ENCODE peak calls at places on chromosomes 7 and 10, in eight cellular contexts. G is gastrocnemius medialis, A is tibial nerve, W is prostate gland, S is body of pancreas, Z is erythroblast, J is IMR-90, R is Peyer's patch. T is an unnamed sample.

GRCh38 chr7:105719395-105719794 is 138.1 kb upstream of the EFCAB10 start:
- DNase-seq in W (no peak), R (no peak), A (no peak), S (no peak), Z (no peak), G (no peak), J (no peak), T (no peak)

GRCh38 chr10:1962025-1962424 is 224.7 kb upstream of the ADARB2 start:
- DNase-seq in R (no peak), W (no peak), A (no peak), S (no peak), J (no peak), G (no peak), Z (no peak), T (no peak)

GRCh38 chr10:124538669-124539068 is 77.0 kb downstream of the LHPP start:
- DNase-seq in J (no peak), R (no peak), G (no peak), S (no peak), W (no peak), A (no peak), Z (no peak), T (no peak)

GRCh38 chr10:101506829-101507228 is 81.2 kb downstream of the POLL start:
- DNase-seq in G (no peak), J (no peak), A (no peak), Z (no peak), W (no peak), S (no peak), R (no peak), T (no peak)

GRCh38 chr7:117582219-117582704 is 102.4 kb downstream of the CFTR start:
- DNase-seq in W (no peak), R (no peak), S (peak; percentile 48), J (peak; percentile 98), Z (no peak), A (peak; percentile 36), G (peak; percentile 5), T (peak; percentile 5)

GRCh38 chr7:25028370-25028971 is 48.5 kb upstream of the OSBPL3 start:
- DNase-seq in Z (no peak), A (no peak), R (no peak), S (no peak), G (no peak), J (peak; percentile 96), W (no peak), T (no peak)

GRCh38 chr10:117501460-117502035 is 41.0 kb upstream of the EMX2 start:
- DNase-seq in A (no peak), R (no peak), W (no peak), G (no peak), Z (no peak), J (no peak), S (no peak), T (no peak)

GRCh38 chr10:43261578-43261965 is 5.3 kb downstream of the RASGEF1A start:
- DNase-seq in W (no peak), J (no peak), A (no peak), S (no peak), G (no peak), R (no peak), Z (no peak), T (no peak)

GRCh38 chr7:98203964-98204605 is 7.2 kb upstream of the BHLHA15 start:
- DNase-seq in R (no peak), G (no peak), Z (no peak), S (no peak), W (no peak), A (no peak), J (no peak), T (no peak)

GRCh38 chr10:113961261-113961938 is 82.3 kb upstream of the ADRB1 start:
- DNase-seq in Z (no peak), A (no peak), R (no peak), G (no peak), J (no peak), W (no peak), S (no peak), T (no peak)

GRCh38 chr7:2691223-2691818 is 3.3 kb downstream of the AMZ1 start:
- DNase-seq in S (no peak), R (no peak), G (no peak), Z (no peak), W (no peak), A (no peak), J (no peak), T (no peak)

GRCh38 chr10:16950686-16951681 is 133.8 kb upstream of the RSU1 start:
- DNase-seq in Z (peak; percentile 25), R (no peak), G (no peak), S (no peak), A (no peak), J (peak; percentile 66), W (no peak), T (peak; percentile 30)

GRCh38 chr10:121648493-121648892 is 50.2 kb upstream of the FGFR2 start:
- DNase-seq in R (no peak), Z (no peak), A (no peak), G (no peak), J (no peak), W (no peak), S (no peak), T (no peak)

DNA sequence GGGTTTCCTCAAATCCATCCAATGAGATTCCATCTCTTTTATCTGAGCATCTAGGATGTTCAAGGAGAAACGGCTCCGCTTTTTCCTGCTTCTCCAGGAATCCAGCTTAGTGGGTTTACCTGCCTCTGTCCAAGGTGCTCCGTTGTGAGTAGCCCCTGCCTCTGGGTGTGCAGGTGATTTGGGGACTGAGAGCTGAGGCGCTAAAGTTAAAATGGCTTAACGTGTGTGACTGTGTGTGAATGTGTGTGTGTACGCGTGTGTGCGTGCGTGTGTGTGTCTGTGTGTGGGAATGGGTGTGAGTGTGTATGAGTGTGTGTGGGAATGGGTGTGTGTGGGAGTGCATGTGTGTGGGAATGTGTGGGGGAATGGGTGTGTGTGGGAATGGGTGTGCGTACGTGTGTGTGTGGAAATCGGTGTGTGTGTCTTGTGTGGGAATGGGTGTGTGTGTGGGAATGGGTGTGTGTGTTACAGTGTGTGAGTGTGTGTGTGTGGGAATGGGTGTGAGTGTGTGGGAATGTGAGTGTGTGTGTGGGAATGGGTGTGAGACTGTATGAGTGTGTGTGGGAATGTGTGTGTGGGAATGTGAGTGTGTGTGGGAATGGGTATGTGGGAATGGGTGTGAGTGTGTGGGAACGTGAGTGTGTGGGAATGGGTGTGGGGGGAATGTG is 90.2 kb upstream of the INSIG1 start:
- DNase-seq in G (no peak), W (no peak), R (peak; percentile 19), Z (no peak), J (no peak), S (no peak), A (no peak), T (no peak)
- TF ChIP-seq POLR2A in G (no peak), W (no peak), R (no peak), Z (no peak), J (no peak), S (no peak), A (no peak), T (no peak)

GRCh38 chr7:155644178-155644970 is at the start of gene RBM33:
- DNase-seq in R (peak; percentile 88), A (peak; percentile 63), Z (peak; percentile 92), J (peak; percentile 83), S (peak; percentile 74), G (peak; percentile 62), W (peak; percentile 61), T (peak; percentile 79)
- TF ChIP-seq POLR2A in R (peak; percentile 43), A (peak; percentile 59), Z (peak; percentile 95), J (peak; percentile 83), S (peak; percentile 28), G (peak; percentile 55), W (peak; percentile 11), T (peak; percentile 79)

GRCh38 chr10:48279081-48279751 is 4.7 kb upstream of the FRMPD2 start:
- DNase-seq in J (no peak), Z (no peak), A (no peak), S (no peak), G (no peak), W (no peak), R (no peak), T (no peak)
- TF ChIP-seq POLR2A in J (no peak), Z (no peak), A (no peak), S (no peak), G (no peak), W (no peak), R (no peak), T (no peak)

GRCh38 chr7:101138149-101138870 is 11.4 kb downstream of the SERPINE1 start:
- DNase-seq in A (peak; percentile 88), J (peak; percentile 98), G (peak; percentile 65), S (peak; percentile 92), R (peak; percentile 82), W (peak; percentile 43), Z (peak; percentile 83), T (peak; percentile 45)
- TF ChIP-seq POLR2A in A (no peak), J (peak; percentile 77), G (no peak), S (no peak), R (no peak), W (no peak), Z (peak; percentile 55), T (no peak)

DNA sequence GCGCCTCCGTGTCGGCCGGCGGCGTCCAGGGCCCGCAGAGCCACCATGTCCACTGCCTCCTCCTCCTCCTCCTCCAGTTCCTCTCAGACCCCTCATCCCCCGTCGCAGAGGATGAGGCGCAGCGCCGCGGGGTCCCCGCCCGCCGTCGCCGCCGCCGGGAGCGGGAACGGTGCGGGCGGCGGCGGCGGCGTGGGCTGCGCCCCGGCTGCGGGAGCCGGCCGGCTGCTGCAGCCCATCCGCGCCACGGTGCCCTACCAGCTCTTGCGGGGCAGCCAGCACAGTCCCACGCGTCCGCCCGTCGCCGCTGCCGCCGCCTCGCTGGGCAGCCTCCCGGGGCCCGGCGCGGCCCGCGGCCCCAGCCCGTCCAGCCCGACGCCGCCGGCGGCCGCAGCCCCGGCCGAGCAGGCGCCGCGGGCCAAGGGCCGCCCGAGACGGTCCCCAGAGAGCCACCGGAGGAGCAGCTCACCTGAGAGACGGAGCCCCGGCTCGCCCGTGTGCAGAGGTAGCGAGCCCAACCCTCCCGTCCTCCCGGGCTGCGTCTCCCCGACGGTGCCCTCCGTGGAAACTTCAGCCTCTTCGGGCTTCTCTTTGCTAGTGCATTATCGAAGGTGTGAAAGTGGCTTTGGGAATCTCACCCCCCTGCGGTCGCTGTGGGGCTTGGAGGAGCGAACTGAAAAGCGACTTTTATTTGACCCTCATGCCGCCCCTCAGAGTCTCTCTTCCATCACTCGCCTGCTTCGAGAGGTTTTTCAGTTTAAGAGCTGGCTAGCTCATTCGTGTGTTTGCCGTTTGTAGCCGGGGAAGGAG is 913 bp downstream of the GLCCI1 start:
- DNase-seq in A (peak; percentile 24), Z (peak; percentile 79), G (peak; percentile 5), W (peak; percentile 23), S (peak; percentile 31), J (peak; percentile 40), R (peak; percentile 62), T (peak; percentile 60)
- TF ChIP-seq POLR2A in A (no peak), Z (peak; percentile 21), G (no peak), W (peak; percentile 1), S (no peak), J (no peak), R (no peak), T (no peak)

DNA sequence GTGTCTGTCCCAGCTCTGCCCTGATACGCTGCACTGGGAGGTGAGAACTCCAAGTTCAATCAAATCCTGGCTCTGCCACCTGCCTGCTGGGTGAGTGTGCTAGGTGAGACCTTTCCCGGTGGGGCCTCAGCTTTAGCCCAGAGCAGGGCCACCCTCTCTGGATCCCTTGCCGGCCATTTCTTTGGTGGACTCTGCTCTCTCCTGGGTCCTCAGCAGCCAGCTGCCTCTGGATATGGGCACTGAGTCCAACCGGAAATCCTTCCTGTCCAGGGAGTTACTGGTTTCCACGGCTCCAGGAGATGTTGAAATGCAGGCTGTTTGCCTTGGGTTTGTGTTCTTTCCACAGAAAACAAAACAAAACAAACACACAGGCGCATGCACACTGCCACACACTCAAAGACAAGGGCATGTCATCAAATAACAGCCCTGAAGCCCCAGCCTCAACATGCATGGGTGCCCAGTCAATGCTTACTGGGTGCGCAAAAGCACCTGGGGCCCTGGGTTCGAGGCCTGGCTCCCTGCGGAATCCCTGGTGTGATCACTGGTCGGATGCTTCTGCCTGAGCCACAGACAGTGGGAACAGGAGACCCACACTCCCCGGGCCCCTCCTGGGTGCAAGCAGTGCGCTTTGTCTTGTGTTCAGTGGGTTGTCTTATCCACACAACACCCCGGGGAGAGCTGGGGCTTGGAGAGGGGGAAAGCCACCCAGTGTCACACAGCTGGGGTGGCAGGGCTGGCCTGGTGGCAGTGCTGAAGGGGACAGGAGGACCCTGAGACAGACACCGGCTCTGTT is 33.1 kb downstream of the PPIF start:
- DNase-seq in A (no peak), R (peak; percentile 40), G (no peak), Z (no peak), S (no peak), J (peak; percentile 44), W (no peak), T (no peak)
- TF ChIP-seq POLR2A in A (no peak), R (no peak), G (no peak), Z (no peak), S (no peak), J (no peak), W (no peak), T (no peak)